ENCODE peak calls at places on chromosomes 13 and 19, in six cellular contexts. V is BE2C, R is ascending aorta, H is cardiac fibroblast, N is tibial nerve, S is thoracic aorta. C is an unnamed sample.
A peak's percentile ranks its signal among the peaks of the same experiment; 100 is the strongest.

GRCh38 chr19:56866563-56866962 is 26.0 kb upstream of the PEG3 start:
- DNase-seq in V (no peak), R (no peak), H (no peak), N (no peak), S (no peak), C (no peak)

GRCh38 chr19:55419089-55419488 is 11.5 kb upstream of the UBE2S start:
- DNase-seq in V (no peak), R (no peak), H (no peak), N (no peak), S (no peak), C (no peak)

GRCh38 chr13:96925466-96925865 is 68.8 kb downstream of the OXGR1 start:
- DNase-seq in V (no peak), R (no peak), H (no peak), N (no peak), S (no peak), C (no peak)

GRCh38 chr13:51590966-51591627 is 6.8 kb downstream of the WDFY2 start:
- DNase-seq in V (no peak), R (no peak), H (peak; percentile 97), N (no peak), S (no peak), C (no peak)

GRCh38 chr13:32745509-32745908 is 159.3 kb downstream of the PDS5B start:
- DNase-seq in V (no peak), R (no peak), H (no peak), N (no peak), S (no peak), C (no peak)

GRCh38 chr13:39148513-39148961 is 110.3 kb downstream of the NHLRC3 start:
- DNase-seq in V (no peak), R (no peak), H (peak; percentile 74), N (no peak), S (no peak), C (no peak)

GRCh38 chr13:79434578-79434977 is 28.5 kb upstream of the RBM26 start:
- DNase-seq in V (no peak), R (no peak), H (peak; percentile 60), N (no peak), S (no peak), C (no peak)

GRCh38 chr19:13005861-13006370 is 10.6 kb downstream of the NFIX start:
- DNase-seq in V (no peak), R (no peak), H (no peak), N (no peak), S (no peak), C (no peak)

GRCh38 chr19:662207-662961 is 630 bp downstream of the RNF126 start:
- DNase-seq in V (peak; percentile 51), R (no peak), H (no peak), N (no peak), S (no peak), C (peak; percentile 46)

GRCh38 chr13:99970761-99971575 is 599 bp downstream of the ZIC5 start:
- DNase-seq in V (no peak), R (no peak), H (no peak), N (no peak), S (no peak), C (no peak)

GRCh38 chr19:33193269-33193863 is 764 bp upstream of the LRP3 start:
- DNase-seq in V (no peak), R (no peak), H (no peak), N (no peak), S (no peak), C (no peak)

GRCh38 chr19:51971624-51972023 is 15.0 kb downstream of the ZNF350 start:
- DNase-seq in V (no peak), R (no peak), H (peak; percentile 20), N (no peak), S (no peak), C (peak; percentile 18)

GRCh38 chr13:105410602-105411001 is 1124.9 kb downstream of the EFNB2 start:
- DNase-seq in V (peak; percentile 70), R (no peak), H (peak; percentile 48), N (peak; percentile 46), S (no peak), C (peak; percentile 61)

GRCh38 chr13:28653111-28653510 is 5.8 kb upstream of the POMP start:
- DNase-seq in V (no peak), R (no peak), H (no peak), N (no peak), S (no peak), C (no peak)

GRCh38 chr13:91196958-91197357 is 150.5 kb upstream of the MIR17HG start:
- DNase-seq in V (no peak), R (no peak), H (no peak), N (no peak), S (no peak), C (no peak)

DNA sequence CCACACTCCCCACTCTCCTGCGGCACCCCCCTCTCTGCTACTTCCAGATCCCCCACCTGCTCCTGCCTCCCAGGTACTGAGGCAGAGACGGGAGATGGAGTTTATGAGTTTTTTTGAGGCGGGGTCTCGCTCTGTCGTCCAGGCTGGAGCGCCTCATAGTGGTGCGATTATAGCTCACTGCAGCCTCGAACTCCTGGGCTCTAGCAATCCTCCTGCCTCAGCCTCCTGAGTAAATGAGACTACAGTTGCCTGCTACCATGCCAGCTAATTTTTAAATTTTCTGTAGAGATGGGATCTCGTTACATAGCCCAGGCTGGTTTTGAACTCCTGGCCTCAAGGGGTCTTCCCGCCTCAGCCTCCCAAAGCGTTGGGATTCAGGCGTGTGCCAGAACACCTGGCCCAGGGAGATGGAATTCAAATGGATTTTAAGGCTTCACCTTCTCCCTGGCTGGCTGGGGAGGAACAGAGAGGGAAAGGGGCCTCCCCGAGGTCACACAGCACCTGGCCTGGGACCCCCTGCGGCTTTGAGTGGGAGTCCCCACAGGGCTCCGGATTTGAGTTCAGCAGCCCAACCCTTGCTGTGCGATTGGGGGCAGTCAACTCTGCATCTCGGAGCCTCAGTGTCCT is 19.5 kb upstream of the TNFAIP8L1 start:
- DNase-seq in V (no peak), R (no peak), H (no peak), N (no peak), S (no peak), C (no peak)
- TF ChIP-seq CTCF in V (no peak), R (no peak), H (no peak), N (no peak), S (no peak), C (no peak)

GRCh38 chr13:53336441-53337160 is 308.0 kb downstream of the OLFM4 start:
- DNase-seq in V (no peak), R (no peak), H (no peak), N (no peak), S (no peak), C (no peak)

GRCh38 chr13:53340505-53341143 is 312.0 kb downstream of the OLFM4 start:
- DNase-seq in V (no peak), R (no peak), H (no peak), N (no peak), S (no peak), C (no peak)

GRCh38 chr13:53341144-53341510 is 312.5 kb downstream of the OLFM4 start:
- DNase-seq in V (no peak), R (no peak), H (no peak), N (no peak), S (no peak), C (no peak)

GRCh38 chr13:53342623-53343022 is 314.0 kb downstream of the OLFM4 start:
- DNase-seq in V (no peak), R (no peak), H (no peak), N (no peak), S (no peak), C (no peak)

GRCh38 chr13:53338760-53339159 is 310.1 kb downstream of the OLFM4 start:
- DNase-seq in V (no peak), R (no peak), H (no peak), N (no peak), S (no peak), C (no peak)
- TF ChIP-seq CTCF in V (peak; percentile 26), R (no peak), H (no peak), N (no peak), S (no peak), C (no peak)

GRCh38 chr19:48591021-48591420 is 15.5 kb upstream of the SPACA4 start:
- DNase-seq in V (no peak), R (no peak), H (peak; percentile 34), N (no peak), S (no peak), C (no peak)
- TF ChIP-seq CTCF in V (peak; percentile 5), R (no peak), H (no peak), N (no peak), S (no peak), C (no peak)

GRCh38 chr19:17436874-17437267 is 11.6 kb downstream of the TMEM221 start:
- DNase-seq in V (no peak), R (no peak), H (no peak), N (no peak), S (no peak), C (no peak)

GRCh38 chr19:17436094-17436873 is 12.2 kb downstream of the TMEM221 start:
- DNase-seq in V (no peak), R (no peak), H (no peak), N (no peak), S (no peak), C (no peak)

GRCh38 chr19:17445526-17446165 is 2.8 kb downstream of the TMEM221 start:
- DNase-seq in V (no peak), R (no peak), H (no peak), N (no peak), S (no peak), C (no peak)

GRCh38 chr19:17441241-17442135 is 7.0 kb downstream of the TMEM221 start:
- DNase-seq in V (peak; percentile 32), R (no peak), H (peak; percentile 47), N (no peak), S (no peak), C (peak; percentile 44)
- TF ChIP-seq CTCF in V (peak; percentile 55), R (no peak), H (peak; percentile 58), N (peak; percentile 17), S (peak; percentile 12), C (peak; percentile 46)

GRCh38 chr19:42281175-42282035 is 12.4 kb downstream of the CIC start:
- DNase-seq in V (peak; percentile 70), R (no peak), H (peak; percentile 70), N (peak; percentile 61), S (no peak), C (no peak)
- TF ChIP-seq CTCF in V (no peak), R (no peak), H (peak; percentile 4), N (peak; percentile 22), S (no peak), C (no peak)

GRCh38 chr19:35509861-35510625 is 3.4 kb downstream of the DMKN start:
- DNase-seq in V (peak; percentile 78), R (no peak), H (peak; percentile 57), N (peak; percentile 33), S (no peak), C (peak; percentile 95)
- TF ChIP-seq CTCF in V (peak; percentile 91), R (peak; percentile 82), H (peak; percentile 95), N (peak; percentile 87), S (peak; percentile 93), C (peak; percentile 98)

GRCh38 chr19:31139871-31140505 is 209.2 kb downstream of the TSHZ3 start:
- DNase-seq in V (no peak), R (no peak), H (peak; percentile 56), N (no peak), S (no peak), C (no peak)

GRCh38 chr19:31144069-31144468 is 205.2 kb downstream of the TSHZ3 start:
- DNase-seq in V (no peak), R (no peak), H (no peak), N (no peak), S (no peak), C (no peak)

GRCh38 chr19:31138077-31138476 is 211.2 kb downstream of the TSHZ3 start:
- DNase-seq in V (no peak), R (no peak), H (no peak), N (no peak), S (no peak), C (no peak)

GRCh38 chr19:31141301-31141700 is 207.9 kb downstream of the TSHZ3 start:
- DNase-seq in V (no peak), R (no peak), H (no peak), N (no peak), S (no peak), C (no peak)

GRCh38 chr19:31140717-31141116 is 208.5 kb downstream of the TSHZ3 start:
- DNase-seq in V (no peak), R (no peak), H (peak; percentile 36), N (no peak), S (no peak), C (no peak)
- TF ChIP-seq CTCF in V (no peak), R (no peak), H (no peak), N (no peak), S (no peak), C (no peak)